ENCODE peak calls at places on chromosome 11, in six cellular contexts. T, Q, E, V, C and X are unnamed samples.

GRCh38 chr11:100687630-100688395 is 725 bp downstream of the ARHGAP42 start:
- DNase-seq in T (peak), Q (peak), E (peak), V (peak), C (peak), X (peak)

GRCh38 chr11:74138021-74138420 is 32.8 kb downstream of the C2CD3 start:
- DNase-seq in T (no peak), Q (no peak), E (no peak), V (no peak), C (no peak), X (no peak)

GRCh38 chr11:110513521-110514450 is 84.0 kb downstream of the FDX1 start:
- DNase-seq in T (no peak), Q (no peak), E (no peak), V (no peak), C (no peak), X (peak)

GRCh38 chr11:104033134-104033533 is 3.3 kb upstream of the DDI1 start:
- DNase-seq in T (peak), Q (no peak), E (peak), V (no peak), C (no peak), X (no peak)

GRCh38 chr11:48141475-48142100 is 75.0 kb upstream of the OR4B1 start:
- DNase-seq in T (peak), Q (peak), E (peak), V (no peak), C (no peak), X (no peak)

GRCh38 chr11:134040386-134041297 is 28.2 kb upstream of the JAM3 start:
- DNase-seq in T (peak), Q (peak), E (peak), V (no peak), C (no peak), X (peak)

GRCh38 chr11:70851308-70851707 is 401.1 kb downstream of the SHANK2 start:
- DNase-seq in T (no peak), Q (no peak), E (no peak), V (no peak), C (no peak), X (no peak)

GRCh38 chr11:86594746-86595145 is 77.7 kb downstream of the ME3 start:
- DNase-seq in T (peak), Q (peak), E (peak), V (no peak), C (no peak), X (no peak)

GRCh38 chr11:1834132-1834610 is 619 bp upstream of the SYT8 start:
- DNase-seq in T (no peak), Q (peak), E (peak), V (no peak), C (no peak), X (no peak)

GRCh38 chr11:19958218-19958617 is 202.1 kb downstream of the DBX1 start:
- DNase-seq in T (no peak), Q (no peak), E (no peak), V (no peak), C (no peak), X (peak)

GRCh38 chr11:117205211-117205818 is 6.1 kb downstream of the TAGLN start:
- DNase-seq in T (no peak), Q (no peak), E (no peak), V (no peak), C (no peak), X (no peak)

GRCh38 chr11:59173080-59173963 is 1.4 kb downstream of the DTX4 start:
- DNase-seq in T (no peak), Q (peak), E (no peak), V (peak), C (no peak), X (peak)

GRCh38 chr11:1504581-1505290 is 18.2 kb upstream of the MOB2 start:
- DNase-seq in T (no peak), Q (no peak), E (no peak), V (no peak), C (no peak), X (no peak)

GRCh38 chr11:132312161-132312560 is 941.7 kb downstream of the NTM start:
- DNase-seq in T (peak), Q (no peak), E (peak), V (no peak), C (no peak), X (peak)

GRCh38 chr11:5727691-5728090 is 8.6 kb upstream of the OR56B1 start:
- DNase-seq in T (no peak), Q (no peak), E (no peak), V (no peak), C (no peak), X (no peak)

GRCh38 chr11:17927643-17928343 is 85.1 kb downstream of the SERGEF start:
- DNase-seq in T (no peak), Q (peak), E (no peak), V (no peak), C (no peak), X (peak)

GRCh38 chr11:34730544-34731295 is 109.8 kb downstream of the EHF start:
- DNase-seq in T (no peak), Q (peak), E (no peak), V (no peak), C (no peak), X (no peak)

GRCh38 chr11:119195680-119196079 is 10.4 kb downstream of the NHERF4 start:
- DNase-seq in T (peak), Q (peak), E (no peak), V (no peak), C (no peak), X (peak)

GRCh38 chr11:13114566-13115465 is 105.7 kb downstream of the RASSF10 start:
- DNase-seq in T (no peak), Q (peak), E (no peak), V (no peak), C (peak), X (peak)

GRCh38 chr11:134004406-134005197 is 47.8 kb upstream of the IGSF9B start:
- DNase-seq in T (no peak), Q (no peak), E (no peak), V (no peak), C (no peak), X (no peak)

GRCh38 chr11:123519055-123519796 is 89.2 kb downstream of the GRAMD1B start:
- DNase-seq in T (peak), Q (no peak), E (peak), V (no peak), C (no peak), X (peak)

GRCh38 chr11:8756201-8756600 is 73.6 kb downstream of the RPL27A start:
- DNase-seq in T (no peak), Q (no peak), E (no peak), V (no peak), C (no peak), X (no peak)

GRCh38 chr11:86476109-86476861 is 101.6 kb downstream of the CCDC81 start:
- DNase-seq in T (no peak), Q (no peak), E (no peak), V (no peak), C (no peak), X (no peak)

GRCh38 chr11:78722786-78723185 is 148.1 kb upstream of the NARS2 start:
- DNase-seq in T (peak), Q (no peak), E (peak), V (no peak), C (no peak), X (peak)

GRCh38 chr11:31779268-31779879 is 31.7 kb downstream of the PAX6 start:
- DNase-seq in T (peak), Q (no peak), E (no peak), V (no peak), C (no peak), X (no peak)

GRCh38 chr11:44575288-44575672 is 9.8 kb downstream of the CD82 start:
- DNase-seq in T (peak), Q (no peak), E (peak), V (no peak), C (no peak), X (no peak)

GRCh38 chr11:109731451-109731850 is 309.5 kb downstream of the C11orf87 start:
- DNase-seq in T (no peak), Q (no peak), E (no peak), V (no peak), C (no peak), X (no peak)

GRCh38 chr11:64933935-64934693 is 1.6 kb downstream of the GPHA2 start:
- DNase-seq in T (no peak), Q (no peak), E (no peak), V (no peak), C (no peak), X (no peak)

GRCh38 chr11:122743949-122744876 is 88.7 kb downstream of the UBASH3B start:
- DNase-seq in T (no peak), Q (no peak), E (no peak), V (no peak), C (no peak), X (no peak)

GRCh38 chr11:128179049-128179448 is 408.3 kb downstream of the ETS1 start:
- DNase-seq in T (no peak), Q (peak), E (no peak), V (no peak), C (no peak), X (no peak)

GRCh38 chr11:102603091-102603490 is 22.0 kb downstream of the MMP20 start:
- DNase-seq in T (peak), Q (no peak), E (peak), V (no peak), C (peak), X (peak)

GRCh38 chr11:43963221-43963620 is 20.8 kb downstream of the C11orf96 start:
- DNase-seq in T (no peak), Q (no peak), E (no peak), V (no peak), C (no peak), X (no peak)

GRCh38 chr11:1757861-1758610 is 5.7 kb downstream of the CTSD start:
- DNase-seq in T (no peak), Q (no peak), E (no peak), V (peak), C (no peak), X (no peak)

GRCh38 chr11:122642971-122643370 is 12.6 kb upstream of the UBASH3B start:
- DNase-seq in T (peak), Q (no peak), E (peak), V (no peak), C (no peak), X (no peak)

GRCh38 chr11:3022982-3023381 is 30.9 kb upstream of the NAP1L4 start:
- DNase-seq in T (peak), Q (no peak), E (peak), V (no peak), C (no peak), X (peak)

GRCh38 chr11:28615542-28615941 is 507.4 kb downstream of the METTL15 start:
- DNase-seq in T (no peak), Q (no peak), E (no peak), V (no peak), C (no peak), X (no peak)

GRCh38 chr11:34425863-34426262 is 12.9 kb upstream of the CAT start:
- DNase-seq in T (no peak), Q (no peak), E (peak), V (no peak), C (no peak), X (no peak)

GRCh38 chr11:134289789-134290188 is 13.6 kb downstream of the GLB1L3 start:
- DNase-seq in T (no peak), Q (no peak), E (no peak), V (peak), C (no peak), X (peak)

GRCh38 chr11:215581-216037 is 8.1 kb downstream of the RIC8A start:
- DNase-seq in T (no peak), Q (no peak), E (peak), V (no peak), C (no peak), X (no peak)

GRCh38 chr11:66637557-66638176 is 836 bp upstream of the RBM4 start:
- DNase-seq in T (no peak), Q (no peak), E (no peak), V (no peak), C (no peak), X (no peak)